ENCODE peak calls at places on chromosome 3, in six cellular contexts. One of them, this sample, is unnamed.

GRCh38 chr3:45593708-45594601 is 596 bp upstream of the LIMD1 start:
- DNase-seq in fibroblast of mammary gland: peak; percentile 64
- DNase-seq in HepG2: peak; percentile 67
- DNase-seq in OCI-LY7: peak; percentile 80
- DNase-seq in body of pancreas: peak; percentile 74
- DNase-seq in activated B cell treated with CpG ODN at 0.5 μM for 24 hours: peak; percentile 80
- DNase-seq in this sample: peak; percentile 61

GRCh38 chr3:71721002-71721401 is 4.2 kb downstream of the EIF4E3 start:
- DNase-seq in fibroblast of mammary gland: no peak
- DNase-seq in body of pancreas: no peak
- DNase-seq in OCI-LY7: no peak
- DNase-seq in HepG2: no peak
- DNase-seq in activated B cell treated with CpG ODN at 0.5 μM for 24 hours: no peak
- DNase-seq in this sample: no peak

GRCh38 chr3:58441514-58442450 is 8.2 kb upstream of the PDHB start:
- DNase-seq in fibroblast of mammary gland: no peak
- DNase-seq in activated B cell treated with CpG ODN at 0.5 μM for 24 hours: no peak
- DNase-seq in OCI-LY7: no peak
- DNase-seq in HepG2: no peak
- DNase-seq in body of pancreas: no peak
- DNase-seq in this sample: no peak

GRCh38 chr3:198071602-198072285 is 111.7 kb downstream of the LMLN start:
- DNase-seq in HepG2: peak; percentile 59
- DNase-seq in OCI-LY7: no peak
- DNase-seq in body of pancreas: no peak
- DNase-seq in activated B cell treated with CpG ODN at 0.5 μM for 24 hours: no peak
- DNase-seq in fibroblast of mammary gland: peak; percentile 88
- DNase-seq in this sample: no peak

GRCh38 chr3:45302470-45302869 is 76.4 kb upstream of the TMEM158 start:
- DNase-seq in HepG2: no peak
- DNase-seq in OCI-LY7: no peak
- DNase-seq in fibroblast of mammary gland: no peak
- DNase-seq in activated B cell treated with CpG ODN at 0.5 μM for 24 hours: no peak
- DNase-seq in body of pancreas: no peak
- DNase-seq in this sample: no peak

GRCh38 chr3:181700168-181701087 is 11.3 kb upstream of the SOX2 start:
- DNase-seq in body of pancreas: peak; percentile 72
- DNase-seq in fibroblast of mammary gland: peak; percentile 75
- DNase-seq in OCI-LY7: peak; percentile 82
- DNase-seq in activated B cell treated with CpG ODN at 0.5 μM for 24 hours: no peak
- DNase-seq in HepG2: peak; percentile 44
- DNase-seq in this sample: peak; percentile 54

GRCh38 chr3:115885621-115886020 is 262.3 kb downstream of the GAP43 start:
- DNase-seq in body of pancreas: no peak
- DNase-seq in fibroblast of mammary gland: peak; percentile 24
- DNase-seq in activated B cell treated with CpG ODN at 0.5 μM for 24 hours: no peak
- DNase-seq in OCI-LY7: no peak
- DNase-seq in HepG2: no peak
- DNase-seq in this sample: no peak

GRCh38 chr3:84666468-84666867 is 292.3 kb upstream of the CADM2 start:
- DNase-seq in HepG2: no peak
- DNase-seq in OCI-LY7: no peak
- DNase-seq in body of pancreas: no peak
- DNase-seq in fibroblast of mammary gland: no peak
- DNase-seq in activated B cell treated with CpG ODN at 0.5 μM for 24 hours: no peak
- DNase-seq in this sample: no peak

GRCh38 chr3:17157713-17158112 is 273.0 kb downstream of the PLCL2 start:
- DNase-seq in body of pancreas: no peak
- DNase-seq in activated B cell treated with CpG ODN at 0.5 μM for 24 hours: no peak
- DNase-seq in HepG2: no peak
- DNase-seq in fibroblast of mammary gland: peak; percentile 31
- DNase-seq in OCI-LY7: no peak
- DNase-seq in this sample: no peak

GRCh38 chr3:116886202-116886893 is 176.8 kb downstream of the TUSC7 start:
- DNase-seq in activated B cell treated with CpG ODN at 0.5 μM for 24 hours: no peak
- DNase-seq in body of pancreas: no peak
- DNase-seq in OCI-LY7: peak; percentile 56
- DNase-seq in HepG2: no peak
- DNase-seq in fibroblast of mammary gland: no peak
- DNase-seq in this sample: no peak

GRCh38 chr3:85342915-85343314 is 384.1 kb downstream of the CADM2 start:
- DNase-seq in activated B cell treated with CpG ODN at 0.5 μM for 24 hours: no peak
- DNase-seq in fibroblast of mammary gland: no peak
- DNase-seq in HepG2: peak; percentile 3
- DNase-seq in body of pancreas: no peak
- DNase-seq in OCI-LY7: peak; percentile 2
- DNase-seq in this sample: no peak

GRCh38 chr3:160616721-160617120 is 51.4 kb upstream of the KPNA4 start:
- DNase-seq in body of pancreas: no peak
- DNase-seq in activated B cell treated with CpG ODN at 0.5 μM for 24 hours: no peak
- DNase-seq in OCI-LY7: no peak
- DNase-seq in HepG2: no peak
- DNase-seq in fibroblast of mammary gland: peak; percentile 56
- DNase-seq in this sample: no peak

GRCh38 chr3:192409203-192409837 is 318.0 kb downstream of the FGF12 start:
- DNase-seq in body of pancreas: peak; percentile 16
- DNase-seq in fibroblast of mammary gland: peak; percentile 19
- DNase-seq in activated B cell treated with CpG ODN at 0.5 μM for 24 hours: no peak
- DNase-seq in HepG2: no peak
- DNase-seq in OCI-LY7: no peak
- DNase-seq in this sample: peak; percentile 51

GRCh38 chr3:50623840-50624474 is 7.0 kb downstream of the MAPKAPK3 start:
- DNase-seq in body of pancreas: no peak
- DNase-seq in HepG2: no peak
- DNase-seq in OCI-LY7: peak; percentile 28
- DNase-seq in fibroblast of mammary gland: no peak
- DNase-seq in activated B cell treated with CpG ODN at 0.5 μM for 24 hours: no peak
- DNase-seq in this sample: no peak

GRCh38 chr3:126156468-126156867 is 23.9 kb downstream of the ALDH1L1 start:
- DNase-seq in body of pancreas: no peak
- DNase-seq in HepG2: no peak
- DNase-seq in OCI-LY7: peak; percentile 7
- DNase-seq in fibroblast of mammary gland: peak; percentile 2
- DNase-seq in activated B cell treated with CpG ODN at 0.5 μM for 24 hours: no peak
- DNase-seq in this sample: no peak

GRCh38 chr3:107845355-107846281 is 245.2 kb downstream of the CD47 start:
- DNase-seq in activated B cell treated with CpG ODN at 0.5 μM for 24 hours: no peak
- DNase-seq in fibroblast of mammary gland: peak; percentile 6
- DNase-seq in OCI-LY7: no peak
- DNase-seq in HepG2: no peak
- DNase-seq in body of pancreas: no peak
- DNase-seq in this sample: no peak

GRCh38 chr3:12423918-12424634 is 60.2 kb upstream of the TSEN2 start:
- DNase-seq in HepG2: no peak
- DNase-seq in fibroblast of mammary gland: peak; percentile 81
- DNase-seq in activated B cell treated with CpG ODN at 0.5 μM for 24 hours: no peak
- DNase-seq in OCI-LY7: no peak
- DNase-seq in body of pancreas: no peak
- DNase-seq in this sample: no peak

GRCh38 chr3:52310861-52311566 is 5.1 kb upstream of the DNAH1 start:
- DNase-seq in activated B cell treated with CpG ODN at 0.5 μM for 24 hours: peak; percentile 45
- DNase-seq in body of pancreas: no peak
- DNase-seq in HepG2: no peak
- DNase-seq in fibroblast of mammary gland: no peak
- DNase-seq in OCI-LY7: peak; percentile 20
- DNase-seq in this sample: no peak

GRCh38 chr3:174937488-174937887 is 78.4 kb downstream of the NAALADL2 start:
- DNase-seq in OCI-LY7: no peak
- DNase-seq in HepG2: no peak
- DNase-seq in fibroblast of mammary gland: peak; percentile 70
- DNase-seq in body of pancreas: no peak
- DNase-seq in activated B cell treated with CpG ODN at 0.5 μM for 24 hours: no peak
- DNase-seq in this sample: no peak

GRCh38 chr3:36695769-36696137 is 68.6 kb downstream of the DCLK3 start:
- DNase-seq in fibroblast of mammary gland: peak; percentile 78
- DNase-seq in OCI-LY7: no peak
- DNase-seq in HepG2: no peak
- DNase-seq in activated B cell treated with CpG ODN at 0.5 μM for 24 hours: no peak
- DNase-seq in body of pancreas: no peak
- DNase-seq in this sample: no peak

GRCh38 chr3:36696799-36697198 is 67.6 kb downstream of the DCLK3 start:
- DNase-seq in fibroblast of mammary gland: no peak
- DNase-seq in body of pancreas: no peak
- DNase-seq in activated B cell treated with CpG ODN at 0.5 μM for 24 hours: no peak
- DNase-seq in OCI-LY7: no peak
- DNase-seq in HepG2: no peak
- DNase-seq in this sample: no peak

GRCh38 chr3:36695113-36695768 is 69.1 kb downstream of the DCLK3 start:
- DNase-seq in HepG2: no peak
- DNase-seq in fibroblast of mammary gland: no peak
- DNase-seq in activated B cell treated with CpG ODN at 0.5 μM for 24 hours: no peak
- DNase-seq in body of pancreas: no peak
- DNase-seq in OCI-LY7: no peak
- DNase-seq in this sample: no peak

GRCh38 chr3:36698314-36698713 is 66.0 kb downstream of the DCLK3 start:
- DNase-seq in fibroblast of mammary gland: no peak
- DNase-seq in body of pancreas: no peak
- DNase-seq in OCI-LY7: no peak
- DNase-seq in HepG2: no peak
- DNase-seq in activated B cell treated with CpG ODN at 0.5 μM for 24 hours: no peak
- DNase-seq in this sample: no peak

GRCh38 chr3:36697397-36698001 is 66.9 kb downstream of the DCLK3 start:
- DNase-seq in HepG2: no peak
- DNase-seq in activated B cell treated with CpG ODN at 0.5 μM for 24 hours: no peak
- DNase-seq in OCI-LY7: no peak
- DNase-seq in fibroblast of mammary gland: no peak
- DNase-seq in body of pancreas: no peak
- DNase-seq in this sample: no peak
- TF ChIP-seq CTCF in HepG2: peak; percentile 9
- TF ChIP-seq CTCF in activated B cell treated with CpG ODN at 0.5 μM for 24 hours: no peak
- TF ChIP-seq CTCF in OCI-LY7: no peak
- TF ChIP-seq CTCF in fibroblast of mammary gland: no peak
- TF ChIP-seq CTCF in body of pancreas: no peak
- TF ChIP-seq CTCF in this sample: no peak

GRCh38 chr3:43997788-43998373 is 243.8 kb upstream of the TOPAZ1 start:
- DNase-seq in body of pancreas: no peak
- DNase-seq in OCI-LY7: peak; percentile 40
- DNase-seq in HepG2: no peak
- DNase-seq in activated B cell treated with CpG ODN at 0.5 μM for 24 hours: no peak
- DNase-seq in fibroblast of mammary gland: peak; percentile 22
- DNase-seq in this sample: no peak

GRCh38 chr3:43998374-43998840 is 243.3 kb upstream of the TOPAZ1 start:
- DNase-seq in fibroblast of mammary gland: peak; percentile 25
- DNase-seq in activated B cell treated with CpG ODN at 0.5 μM for 24 hours: no peak
- DNase-seq in OCI-LY7: peak; percentile 44
- DNase-seq in body of pancreas: no peak
- DNase-seq in HepG2: no peak
- DNase-seq in this sample: no peak

GRCh38 chr3:43995078-43995928 is 246.4 kb upstream of the TOPAZ1 start:
- DNase-seq in HepG2: no peak
- DNase-seq in OCI-LY7: peak; percentile 65
- DNase-seq in body of pancreas: no peak
- DNase-seq in fibroblast of mammary gland: peak; percentile 37
- DNase-seq in activated B cell treated with CpG ODN at 0.5 μM for 24 hours: peak; percentile 42
- DNase-seq in this sample: no peak

GRCh38 chr3:43995929-43996378 is 245.7 kb upstream of the TOPAZ1 start:
- DNase-seq in HepG2: no peak
- DNase-seq in fibroblast of mammary gland: no peak
- DNase-seq in OCI-LY7: peak; percentile 15
- DNase-seq in activated B cell treated with CpG ODN at 0.5 μM for 24 hours: peak; percentile 36
- DNase-seq in body of pancreas: no peak
- DNase-seq in this sample: no peak

GRCh38 chr3:43996379-43997301 is 245.0 kb upstream of the TOPAZ1 start:
- DNase-seq in fibroblast of mammary gland: peak; percentile 54
- DNase-seq in HepG2: no peak
- DNase-seq in OCI-LY7: peak; percentile 65
- DNase-seq in activated B cell treated with CpG ODN at 0.5 μM for 24 hours: peak; percentile 42
- DNase-seq in body of pancreas: peak; percentile 21
- DNase-seq in this sample: no peak
- TF ChIP-seq CTCF in fibroblast of mammary gland: peak; percentile 26
- TF ChIP-seq CTCF in HepG2: no peak
- TF ChIP-seq CTCF in OCI-LY7: peak; percentile 67
- TF ChIP-seq CTCF in activated B cell treated with CpG ODN at 0.5 μM for 24 hours: no peak
- TF ChIP-seq CTCF in body of pancreas: no peak
- TF ChIP-seq CTCF in this sample: peak; percentile 13

DNA sequence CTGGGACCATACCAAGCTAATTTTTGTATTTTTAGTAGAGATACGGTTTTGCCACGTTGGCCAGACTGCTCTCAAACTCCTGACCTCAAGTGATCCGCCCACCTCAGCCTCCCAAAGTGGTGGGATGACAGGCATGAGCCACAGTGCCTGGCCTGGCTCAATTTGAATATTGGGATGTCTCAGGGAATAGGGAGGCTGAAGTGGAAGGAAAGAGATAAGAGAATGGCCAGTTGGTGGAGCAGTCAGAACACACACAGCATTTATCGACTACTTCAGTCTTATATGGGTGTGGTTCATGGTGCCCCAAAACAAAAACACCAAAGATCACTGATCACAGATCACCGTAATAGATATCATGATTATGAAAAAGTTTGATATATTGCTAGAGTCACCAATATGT is 144.4 kb downstream of the GMNC start:
- DNase-seq in HepG2: no peak
- DNase-seq in OCI-LY7: no peak
- DNase-seq in body of pancreas: no peak
- DNase-seq in activated B cell treated with CpG ODN at 0.5 μM for 24 hours: no peak
- DNase-seq in fibroblast of mammary gland: peak; percentile 21
- DNase-seq in this sample: no peak
- TF ChIP-seq CTCF in HepG2: no peak
- TF ChIP-seq CTCF in OCI-LY7: no peak
- TF ChIP-seq CTCF in body of pancreas: no peak
- TF ChIP-seq CTCF in activated B cell treated with CpG ODN at 0.5 μM for 24 hours: no peak
- TF ChIP-seq CTCF in fibroblast of mammary gland: no peak
- TF ChIP-seq CTCF in this sample: no peak

GRCh38 chr3:80688814-80689213 is 921.0 kb upstream of the ROBO1 start:
- DNase-seq in HepG2: peak; percentile 19
- DNase-seq in OCI-LY7: no peak
- DNase-seq in fibroblast of mammary gland: peak; percentile 10
- DNase-seq in body of pancreas: no peak
- DNase-seq in activated B cell treated with CpG ODN at 0.5 μM for 24 hours: no peak
- DNase-seq in this sample: no peak
- TF ChIP-seq CTCF in HepG2: peak; percentile 46
- TF ChIP-seq CTCF in OCI-LY7: no peak
- TF ChIP-seq CTCF in fibroblast of mammary gland: peak; percentile 25
- TF ChIP-seq CTCF in body of pancreas: no peak
- TF ChIP-seq CTCF in activated B cell treated with CpG ODN at 0.5 μM for 24 hours: no peak
- TF ChIP-seq CTCF in this sample: peak; percentile 61

GRCh38 chr3:23900744-23901143 is 16.0 kb downstream of the NKIRAS1 start:
- DNase-seq in HepG2: peak; percentile 68
- DNase-seq in fibroblast of mammary gland: peak; percentile 61
- DNase-seq in activated B cell treated with CpG ODN at 0.5 μM for 24 hours: no peak
- DNase-seq in OCI-LY7: no peak
- DNase-seq in body of pancreas: no peak
- DNase-seq in this sample: no peak
- TF ChIP-seq CTCF in HepG2: peak; percentile 32
- TF ChIP-seq CTCF in fibroblast of mammary gland: peak; percentile 17
- TF ChIP-seq CTCF in activated B cell treated with CpG ODN at 0.5 μM for 24 hours: no peak
- TF ChIP-seq CTCF in OCI-LY7: no peak
- TF ChIP-seq CTCF in body of pancreas: no peak
- TF ChIP-seq CTCF in this sample: no peak

DNA sequence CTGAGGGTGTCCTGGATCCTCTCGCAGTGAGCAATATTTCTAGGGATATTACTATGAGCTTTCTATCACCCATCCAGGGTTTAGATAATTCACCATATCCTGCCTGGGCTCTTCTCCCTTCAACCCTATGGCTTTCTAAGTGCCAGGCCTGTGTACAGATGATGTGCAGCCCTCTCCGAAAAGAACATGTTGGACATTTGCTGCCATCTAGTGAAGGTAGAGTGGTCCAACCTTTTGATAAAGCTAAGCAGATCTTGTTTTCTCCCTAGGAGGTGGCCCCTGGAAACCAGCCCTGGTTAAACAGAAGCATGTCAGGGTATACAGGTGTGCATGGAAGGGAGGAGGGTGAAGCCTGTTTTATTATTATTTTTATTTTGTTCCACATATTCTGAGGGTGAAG is 27.9 kb upstream of the SCN10A start:
- DNase-seq in HepG2: peak; percentile 34
- DNase-seq in OCI-LY7: peak; percentile 10
- DNase-seq in activated B cell treated with CpG ODN at 0.5 μM for 24 hours: no peak
- DNase-seq in fibroblast of mammary gland: peak; percentile 72
- DNase-seq in body of pancreas: no peak
- DNase-seq in this sample: no peak
- TF ChIP-seq CTCF in HepG2: peak; percentile 63
- TF ChIP-seq CTCF in OCI-LY7: peak; percentile 35
- TF ChIP-seq CTCF in activated B cell treated with CpG ODN at 0.5 μM for 24 hours: no peak
- TF ChIP-seq CTCF in fibroblast of mammary gland: peak; percentile 55
- TF ChIP-seq CTCF in body of pancreas: no peak
- TF ChIP-seq CTCF in this sample: peak; percentile 54